ENCODE peak calls at places on chromosome X, in nine cellular contexts. G is adrenal gland, M is erythroblast, Z is ovary, A is right lobe of liver, Y is A549, P is breast epithelium, X is K562, N is HCT116. C is an unnamed sample.

GRCh38 chrX:43218198-43218597 is 437.9 kb upstream of the MAOA start:
- DNase-seq in G (no peak), M (no peak), Z (no peak), A (no peak), Y (no peak), P (no peak), X (no peak), N (no peak), C (no peak)

GRCh38 chrX:107710617-107711391 is 64.8 kb downstream of the TSC22D3 start:
- DNase-seq in G (peak), M (peak), Z (no peak), A (no peak), Y (peak), P (no peak), X (peak), N (peak), C (peak)

GRCh38 chrX:129654652-129655546 is at the start of gene APLN:
- DNase-seq in G (peak), M (peak), Z (peak), A (peak), Y (no peak), P (no peak), X (no peak), N (no peak), C (no peak)

GRCh38 chrX:17441965-17442364 is 67.0 kb downstream of the NHS start:
- DNase-seq in G (no peak), M (no peak), Z (no peak), A (no peak), Y (no peak), P (no peak), X (no peak), N (no peak), C (no peak)

GRCh38 chrX:40146471-40147398 is 49.0 kb upstream of the BCOR start:
- DNase-seq in G (peak), M (peak), Z (peak), A (no peak), Y (no peak), P (no peak), X (no peak), N (no peak), C (no peak)

GRCh38 chrX:16250296-16250695 is 83.0 kb downstream of the MAGEB17 start:
- DNase-seq in G (no peak), M (no peak), Z (no peak), A (no peak), Y (no peak), P (no peak), X (no peak), N (no peak), C (no peak)

GRCh38 chrX:49184294-49185061 is 1.7 kb downstream of the PRICKLE3 start:
- DNase-seq in G (peak), M (peak), Z (peak), A (peak), Y (peak), P (peak), X (peak), N (peak), C (no peak)

GRCh38 chrX:118872102-118872566 is 48.5 kb downstream of the ZCCHC12 start:
- DNase-seq in G (peak), M (no peak), Z (no peak), A (peak), Y (no peak), P (no peak), X (no peak), N (no peak), C (peak)

GRCh38 chrX:9033179-9033578 is 748 bp downstream of the FAM9B start:
- DNase-seq in G (no peak), M (no peak), Z (no peak), A (no peak), Y (no peak), P (no peak), X (no peak), N (no peak), C (no peak)

GRCh38 chrX:69313622-69314290 is 148.5 kb upstream of the PJA1 start:
- DNase-seq in G (no peak), M (no peak), Z (no peak), A (no peak), Y (no peak), P (no peak), X (no peak), N (no peak), C (no peak)

GRCh38 chrX:23980063-23980462 is 46.9 kb downstream of the KLHL15 start:
- DNase-seq in G (no peak), M (no peak), Z (no peak), A (no peak), Y (no peak), P (no peak), X (no peak), N (no peak), C (no peak)

GRCh38 chrX:2521092-2521926 is 20.5 kb upstream of the DHRSX start:
- DNase-seq in G (peak), M (no peak), Z (no peak), A (no peak), Y (no peak), P (no peak), X (no peak), N (no peak), C (no peak)

GRCh38 chrX:47101206-47101605 is 23.0 kb downstream of the RGN start:
- DNase-seq in G (no peak), M (no peak), Z (no peak), A (no peak), Y (no peak), P (no peak), X (no peak), N (no peak), C (no peak)

GRCh38 chrX:154409222-154409871 is at the start of gene DNASE1L1:
- DNase-seq in G (peak), M (peak), Z (no peak), A (peak), Y (peak), P (no peak), X (peak), N (no peak), C (peak)

GRCh38 chrX:153507484-153508178 is 9.8 kb upstream of the ATP2B3 start:
- DNase-seq in G (peak), M (peak), Z (peak), A (peak), Y (peak), P (peak), X (peak), N (peak), C (peak)

GRCh38 chrX:136708348-136708747 is 60.4 kb downstream of the CD40LG start:
- DNase-seq in G (no peak), M (peak), Z (no peak), A (no peak), Y (peak), P (no peak), X (no peak), N (no peak), C (no peak)

GRCh38 chrX:10577863-10578262 is 42.5 kb downstream of the MID1 start:
- DNase-seq in G (no peak), M (no peak), Z (no peak), A (no peak), Y (no peak), P (no peak), X (no peak), N (no peak), C (no peak)

GRCh38 chrX:65668362-65669310 is 1.2 kb downstream of the MSN start:
- DNase-seq in G (peak), M (peak), Z (peak), A (peak), Y (peak), P (peak), X (peak), N (peak), C (peak)

GRCh38 chrX:115949900-115950822 is 220.4 kb upstream of the AGTR2 start:
- DNase-seq in G (no peak), M (no peak), Z (peak), A (no peak), Y (no peak), P (no peak), X (no peak), N (no peak), C (no peak)

GRCh38 chrX:130770615-130771014 is 132.4 kb downstream of the ENOX2 start:
- DNase-seq in G (no peak), M (no peak), Z (no peak), A (no peak), Y (peak), P (no peak), X (no peak), N (peak), C (peak)

DNA sequence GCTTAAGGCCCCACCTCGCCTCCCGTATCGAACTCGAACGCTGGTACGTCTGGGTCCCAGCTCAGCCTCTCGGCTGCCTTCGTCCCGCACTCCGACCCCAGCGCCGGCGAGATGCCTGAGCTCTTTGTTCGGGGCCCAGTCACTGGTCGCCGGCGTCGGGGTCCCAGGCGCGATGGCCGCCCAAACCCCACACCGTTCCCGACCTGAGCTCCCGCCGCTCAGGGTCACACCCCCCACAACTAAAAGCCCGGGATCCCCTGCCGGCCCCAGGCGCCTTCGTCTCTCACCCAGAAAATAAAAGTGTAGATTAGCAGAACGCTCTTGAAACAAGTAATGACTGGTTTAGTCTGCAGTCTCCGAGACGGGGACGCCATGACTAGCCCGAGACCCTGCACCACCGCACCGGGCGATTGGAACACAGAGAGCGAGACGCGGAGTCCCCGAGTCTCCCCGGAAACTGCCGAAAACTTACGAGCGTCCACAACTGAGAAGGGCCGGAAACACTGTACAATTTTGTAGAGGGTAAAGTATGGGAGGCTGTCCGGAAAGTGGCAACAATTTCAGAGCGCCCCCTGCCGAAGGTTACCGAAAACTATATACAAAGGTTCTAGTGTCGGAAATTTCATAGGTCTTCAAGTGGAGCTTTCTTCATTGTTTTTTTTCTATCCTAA is at the start of gene TSPAN6:
- DNase-seq in G (peak), M (peak), Z (peak), A (peak), Y (peak), P (peak), X (no peak), N (peak), C (peak)
- TF ChIP-seq POLR2A in G (no peak), M (no peak), Z (no peak), A (peak), Y (peak), P (no peak), X (no peak), N (no peak), C (no peak)

GRCh38 chrX:54999717-55000598 is at the start of gene APEX2:
- DNase-seq in G (peak), M (peak), Z (peak), A (peak), Y (peak), P (peak), X (peak), N (peak), C (peak)
- TF ChIP-seq POLR2A in G (peak), M (peak), Z (peak), A (peak), Y (peak), P (peak), X (peak), N (peak), C (peak)

DNA sequence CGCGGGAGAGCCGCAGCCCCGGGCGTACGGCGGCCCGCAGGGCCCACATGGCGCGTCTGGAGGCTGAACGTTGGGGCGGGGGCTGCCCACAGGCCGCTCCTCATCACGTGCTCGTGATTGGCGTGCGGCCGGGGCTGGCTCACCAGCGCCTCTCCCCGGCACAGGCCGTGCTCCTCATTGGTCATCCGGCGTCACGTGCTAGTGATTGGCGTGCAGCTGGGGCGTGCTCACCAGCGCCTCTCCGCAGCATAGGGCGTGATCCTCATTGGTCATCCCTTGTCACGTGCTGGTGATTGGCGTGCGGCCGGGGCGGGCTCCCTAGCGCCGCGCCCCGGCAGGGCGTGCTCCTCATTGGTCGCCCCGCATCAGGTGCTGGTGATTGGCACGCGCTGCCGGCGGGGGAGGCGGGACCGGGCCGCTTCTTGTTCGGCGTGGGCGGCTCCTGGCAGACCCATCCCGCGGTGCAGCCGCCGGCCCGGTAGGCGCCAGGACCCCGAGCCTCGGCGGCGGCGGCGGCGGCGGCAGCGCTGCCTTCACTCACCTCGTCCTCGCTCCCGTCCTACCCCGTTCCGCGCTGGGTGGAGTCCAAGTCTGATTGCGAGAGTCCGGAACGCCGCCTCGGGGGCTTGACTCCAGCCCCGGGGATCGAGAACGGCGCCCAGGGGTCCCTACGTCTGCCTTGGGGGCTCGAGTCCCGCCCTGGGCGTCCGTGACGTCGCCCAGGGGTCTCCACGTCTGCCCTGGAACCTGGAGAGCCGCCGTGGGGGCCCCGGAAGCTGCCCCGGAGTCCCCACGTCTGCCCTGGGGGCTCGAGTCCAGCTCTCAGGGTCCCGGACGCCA is at the start of gene GTPBP6:
- DNase-seq in G (peak), M (no peak), Z (peak), A (peak), Y (peak), P (peak), X (peak), N (peak), C (peak)
- TF ChIP-seq POLR2A in G (peak), M (peak), Z (peak), A (peak), Y (no peak), P (no peak), X (peak), N (peak), C (peak)

GRCh38 chrX:27057883-27058282 is 405.3 kb downstream of the PPP4R3C start:
- DNase-seq in G (no peak), M (no peak), Z (no peak), A (no peak), Y (no peak), P (no peak), X (no peak), N (no peak), C (no peak)
- TF ChIP-seq POLR2A in G (no peak), M (no peak), Z (no peak), A (no peak), Y (no peak), P (no peak), X (no peak), N (no peak), C (no peak)

C was measured in H54.